ENCODE peak calls at places on chromosome 13, in seven cellular contexts. One of them, this sample, is unnamed.

GRCh38 chr13:99162962-99163361 is 37.7 kb upstream of the UBAC2 start:
- DNase-seq in retinal pigment epithelial cell: no peak
- DNase-seq in transverse colon: no peak
- DNase-seq in astrocyte of the spinal cord: no peak
- DNase-seq in lower lobe of right lung: no peak
- DNase-seq in foreskin fibroblast: no peak
- DNase-seq in kidney epithelial cell: no peak
- DNase-seq in this sample: no peak

GRCh38 chr13:34179481-34179880 is 361.5 kb downstream of the RFC3 start:
- DNase-seq in foreskin fibroblast: peak
- DNase-seq in astrocyte of the spinal cord: peak
- DNase-seq in kidney epithelial cell: no peak
- DNase-seq in lower lobe of right lung: no peak
- DNase-seq in transverse colon: no peak
- DNase-seq in retinal pigment epithelial cell: peak
- DNase-seq in this sample: no peak

GRCh38 chr13:91868351-91868750 is 469.9 kb downstream of the GPC5 start:
- DNase-seq in transverse colon: no peak
- DNase-seq in foreskin fibroblast: no peak
- DNase-seq in kidney epithelial cell: no peak
- DNase-seq in astrocyte of the spinal cord: no peak
- DNase-seq in retinal pigment epithelial cell: no peak
- DNase-seq in lower lobe of right lung: no peak
- DNase-seq in this sample: no peak

GRCh38 chr13:20901668-20902437 is 693 bp downstream of the XPO4 start:
- DNase-seq in lower lobe of right lung: no peak
- DNase-seq in retinal pigment epithelial cell: no peak
- DNase-seq in kidney epithelial cell: no peak
- DNase-seq in foreskin fibroblast: peak
- DNase-seq in transverse colon: peak
- DNase-seq in astrocyte of the spinal cord: peak
- DNase-seq in this sample: no peak

GRCh38 chr13:78430166-78430791 is 173.1 kb downstream of the POU4F1 start:
- DNase-seq in kidney epithelial cell: no peak
- DNase-seq in retinal pigment epithelial cell: no peak
- DNase-seq in lower lobe of right lung: no peak
- DNase-seq in foreskin fibroblast: no peak
- DNase-seq in astrocyte of the spinal cord: no peak
- DNase-seq in transverse colon: no peak
- DNase-seq in this sample: no peak

GRCh38 chr13:107847406-107847805 is 367.9 kb downstream of the LIG4 start:
- DNase-seq in lower lobe of right lung: no peak
- DNase-seq in transverse colon: no peak
- DNase-seq in astrocyte of the spinal cord: no peak
- DNase-seq in foreskin fibroblast: no peak
- DNase-seq in kidney epithelial cell: no peak
- DNase-seq in retinal pigment epithelial cell: no peak
- DNase-seq in this sample: no peak

GRCh38 chr13:41398494-41399190 is 58.7 kb upstream of the RGCC start:
- DNase-seq in astrocyte of the spinal cord: no peak
- DNase-seq in lower lobe of right lung: no peak
- DNase-seq in transverse colon: no peak
- DNase-seq in retinal pigment epithelial cell: peak
- DNase-seq in foreskin fibroblast: peak
- DNase-seq in kidney epithelial cell: no peak
- DNase-seq in this sample: no peak

GRCh38 chr13:105982219-105982618 is 553.2 kb downstream of the EFNB2 start:
- DNase-seq in astrocyte of the spinal cord: no peak
- DNase-seq in lower lobe of right lung: no peak
- DNase-seq in kidney epithelial cell: no peak
- DNase-seq in foreskin fibroblast: no peak
- DNase-seq in transverse colon: no peak
- DNase-seq in retinal pigment epithelial cell: no peak
- DNase-seq in this sample: no peak

GRCh38 chr13:32824671-32825070 is 191.6 kb upstream of the KL start:
- DNase-seq in transverse colon: no peak
- DNase-seq in retinal pigment epithelial cell: peak
- DNase-seq in foreskin fibroblast: peak
- DNase-seq in astrocyte of the spinal cord: peak
- DNase-seq in kidney epithelial cell: peak
- DNase-seq in lower lobe of right lung: no peak
- DNase-seq in this sample: no peak

GRCh38 chr13:109383683-109384082 is 402.7 kb downstream of the IRS2 start:
- DNase-seq in foreskin fibroblast: peak
- DNase-seq in retinal pigment epithelial cell: peak
- DNase-seq in transverse colon: no peak
- DNase-seq in astrocyte of the spinal cord: peak
- DNase-seq in kidney epithelial cell: peak
- DNase-seq in lower lobe of right lung: no peak
- DNase-seq in this sample: no peak

GRCh38 chr13:106691861-106692260 is 123.9 kb upstream of the ARGLU1 start:
- DNase-seq in lower lobe of right lung: no peak
- DNase-seq in foreskin fibroblast: no peak
- DNase-seq in kidney epithelial cell: no peak
- DNase-seq in transverse colon: no peak
- DNase-seq in retinal pigment epithelial cell: no peak
- DNase-seq in astrocyte of the spinal cord: no peak
- DNase-seq in this sample: no peak

GRCh38 chr13:38008636-38009035 is 139.1 kb upstream of the TRPC4 start:
- DNase-seq in astrocyte of the spinal cord: no peak
- DNase-seq in transverse colon: peak
- DNase-seq in lower lobe of right lung: no peak
- DNase-seq in foreskin fibroblast: no peak
- DNase-seq in retinal pigment epithelial cell: no peak
- DNase-seq in kidney epithelial cell: no peak
- DNase-seq in this sample: no peak

GRCh38 chr13:22311734-22312404 is 641.0 kb downstream of the FGF9 start:
- DNase-seq in kidney epithelial cell: no peak
- DNase-seq in astrocyte of the spinal cord: no peak
- DNase-seq in foreskin fibroblast: no peak
- DNase-seq in transverse colon: no peak
- DNase-seq in retinal pigment epithelial cell: no peak
- DNase-seq in lower lobe of right lung: no peak
- DNase-seq in this sample: no peak

GRCh38 chr13:110137677-110138008 is 169.3 kb downstream of the COL4A1 start:
- DNase-seq in astrocyte of the spinal cord: no peak
- DNase-seq in lower lobe of right lung: peak
- DNase-seq in transverse colon: peak
- DNase-seq in kidney epithelial cell: peak
- DNase-seq in foreskin fibroblast: no peak
- DNase-seq in retinal pigment epithelial cell: no peak
- DNase-seq in this sample: no peak

GRCh38 chr13:35781044-35781443 is 304.6 kb upstream of the MAB21L1 start:
- DNase-seq in retinal pigment epithelial cell: peak
- DNase-seq in transverse colon: no peak
- DNase-seq in kidney epithelial cell: no peak
- DNase-seq in astrocyte of the spinal cord: no peak
- DNase-seq in lower lobe of right lung: no peak
- DNase-seq in foreskin fibroblast: no peak
- DNase-seq in this sample: no peak

GRCh38 chr13:59103004-59103768 is 1060.5 kb downstream of the DIAPH3 start:
- DNase-seq in astrocyte of the spinal cord: peak
- DNase-seq in foreskin fibroblast: peak
- DNase-seq in lower lobe of right lung: no peak
- DNase-seq in retinal pigment epithelial cell: no peak
- DNase-seq in transverse colon: no peak
- DNase-seq in kidney epithelial cell: no peak
- DNase-seq in this sample: no peak

GRCh38 chr13:101092985-101093384 is 323.3 kb downstream of the NALCN start:
- DNase-seq in foreskin fibroblast: peak
- DNase-seq in kidney epithelial cell: no peak
- DNase-seq in transverse colon: no peak
- DNase-seq in lower lobe of right lung: no peak
- DNase-seq in astrocyte of the spinal cord: no peak
- DNase-seq in retinal pigment epithelial cell: peak
- DNase-seq in this sample: no peak

GRCh38 chr13:30895773-30896172 is 10.3 kb upstream of the MEDAG start:
- DNase-seq in retinal pigment epithelial cell: peak
- DNase-seq in astrocyte of the spinal cord: peak
- DNase-seq in transverse colon: no peak
- DNase-seq in lower lobe of right lung: no peak
- DNase-seq in kidney epithelial cell: peak
- DNase-seq in foreskin fibroblast: peak
- DNase-seq in this sample: no peak

DNA sequence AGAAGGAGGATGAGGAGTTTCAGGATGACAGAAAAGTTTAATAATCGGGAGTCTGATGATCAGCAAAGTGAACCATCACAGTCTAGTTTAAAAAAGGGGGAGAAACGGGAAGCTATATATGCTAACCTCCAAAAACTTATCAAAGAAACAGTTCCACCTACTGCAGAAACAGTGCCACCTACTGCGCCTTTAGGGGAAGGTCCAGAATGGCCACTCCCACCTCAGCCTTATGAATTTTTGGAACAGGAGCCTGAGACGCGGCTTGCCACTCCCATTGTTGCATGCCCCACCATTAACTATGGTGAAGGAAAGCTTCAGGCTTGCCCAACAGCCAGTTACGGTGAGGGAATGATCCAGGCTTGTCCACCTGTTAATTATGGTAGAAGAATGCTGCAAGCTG is 929.0 kb downstream of the SLITRK6 start:
- DNase-seq in retinal pigment epithelial cell: no peak
- DNase-seq in kidney epithelial cell: no peak
- DNase-seq in foreskin fibroblast: no peak
- DNase-seq in lower lobe of right lung: no peak
- DNase-seq in astrocyte of the spinal cord: no peak
- DNase-seq in transverse colon: no peak
- DNase-seq in this sample: no peak
- TF ChIP-seq CTCF in retinal pigment epithelial cell: no peak
- TF ChIP-seq CTCF in kidney epithelial cell: no peak
- TF ChIP-seq CTCF in foreskin fibroblast: no peak
- TF ChIP-seq CTCF in lower lobe of right lung: no peak
- TF ChIP-seq CTCF in astrocyte of the spinal cord: peak
- TF ChIP-seq CTCF in transverse colon: no peak
- TF ChIP-seq CTCF in this sample: no peak

GRCh38 chr13:112871742-112872141 is 97.3 kb upstream of the MCF2L start:
- DNase-seq in foreskin fibroblast: no peak
- DNase-seq in kidney epithelial cell: no peak
- DNase-seq in lower lobe of right lung: no peak
- DNase-seq in retinal pigment epithelial cell: no peak
- DNase-seq in transverse colon: no peak
- DNase-seq in astrocyte of the spinal cord: no peak
- DNase-seq in this sample: no peak

GRCh38 chr13:112874751-112875300 is 94.2 kb upstream of the MCF2L start:
- DNase-seq in lower lobe of right lung: peak
- DNase-seq in retinal pigment epithelial cell: no peak
- DNase-seq in kidney epithelial cell: no peak
- DNase-seq in astrocyte of the spinal cord: no peak
- DNase-seq in transverse colon: no peak
- DNase-seq in foreskin fibroblast: no peak
- DNase-seq in this sample: no peak

GRCh38 chr13:112876305-112877000 is 92.6 kb upstream of the MCF2L start:
- DNase-seq in foreskin fibroblast: no peak
- DNase-seq in kidney epithelial cell: no peak
- DNase-seq in retinal pigment epithelial cell: no peak
- DNase-seq in transverse colon: no peak
- DNase-seq in astrocyte of the spinal cord: no peak
- DNase-seq in lower lobe of right lung: peak
- DNase-seq in this sample: no peak

GRCh38 chr13:112875627-112876026 is 93.4 kb upstream of the MCF2L start:
- DNase-seq in lower lobe of right lung: peak
- DNase-seq in kidney epithelial cell: no peak
- DNase-seq in astrocyte of the spinal cord: no peak
- DNase-seq in retinal pigment epithelial cell: no peak
- DNase-seq in transverse colon: no peak
- DNase-seq in foreskin fibroblast: no peak
- DNase-seq in this sample: no peak

DNA sequence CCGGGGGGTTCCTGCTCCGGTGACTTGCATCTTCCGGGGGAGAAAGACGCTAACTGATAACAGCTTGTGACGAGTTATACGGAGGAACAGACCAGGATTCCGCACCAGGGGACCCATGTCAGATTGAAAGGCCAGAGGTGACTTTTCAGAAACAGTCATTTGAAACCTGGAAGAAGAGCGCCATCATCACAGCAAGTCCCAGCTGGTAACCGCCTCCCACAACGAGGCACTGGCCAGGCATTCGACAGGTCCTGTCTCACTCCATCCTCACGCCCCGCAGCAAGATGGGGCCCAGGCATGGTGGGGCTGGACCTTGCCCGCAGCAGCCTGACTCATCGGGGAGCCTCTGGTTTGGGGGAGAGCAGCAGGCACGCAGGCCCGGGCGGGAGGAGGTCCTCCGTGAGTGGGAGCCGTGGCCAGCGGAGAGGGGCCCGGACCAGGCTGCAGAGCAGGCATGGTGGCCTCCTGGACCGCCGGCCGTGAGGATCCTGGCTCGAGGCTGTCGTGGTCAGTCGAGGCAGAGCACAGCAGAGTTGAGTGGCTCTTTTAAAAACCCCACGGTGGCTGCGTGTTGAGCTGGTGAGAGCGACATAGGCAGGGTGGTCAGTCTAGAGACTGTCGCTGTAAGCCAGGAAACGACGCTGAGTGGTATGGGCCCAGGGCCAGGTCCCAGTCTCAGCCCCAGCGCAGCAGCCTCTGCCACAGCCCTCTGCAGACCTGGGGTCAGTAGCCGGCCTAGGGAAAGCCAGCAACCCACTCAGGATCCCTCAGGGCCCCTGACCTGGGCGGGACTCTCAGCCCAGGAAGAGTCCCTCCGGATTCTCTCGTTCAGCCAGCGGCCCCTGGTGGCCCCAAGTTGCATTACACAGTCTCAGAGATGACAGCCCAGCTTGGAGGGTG is 94.9 kb upstream of the MCF2L start:
- DNase-seq in foreskin fibroblast: peak
- DNase-seq in retinal pigment epithelial cell: no peak
- DNase-seq in lower lobe of right lung: peak
- DNase-seq in astrocyte of the spinal cord: peak
- DNase-seq in transverse colon: peak
- DNase-seq in kidney epithelial cell: no peak
- DNase-seq in this sample: peak
- TF ChIP-seq CTCF in foreskin fibroblast: peak
- TF ChIP-seq CTCF in retinal pigment epithelial cell: peak
- TF ChIP-seq CTCF in lower lobe of right lung: peak
- TF ChIP-seq CTCF in astrocyte of the spinal cord: peak
- TF ChIP-seq CTCF in transverse colon: peak
- TF ChIP-seq CTCF in kidney epithelial cell: peak
- TF ChIP-seq CTCF in this sample: peak

DNA sequence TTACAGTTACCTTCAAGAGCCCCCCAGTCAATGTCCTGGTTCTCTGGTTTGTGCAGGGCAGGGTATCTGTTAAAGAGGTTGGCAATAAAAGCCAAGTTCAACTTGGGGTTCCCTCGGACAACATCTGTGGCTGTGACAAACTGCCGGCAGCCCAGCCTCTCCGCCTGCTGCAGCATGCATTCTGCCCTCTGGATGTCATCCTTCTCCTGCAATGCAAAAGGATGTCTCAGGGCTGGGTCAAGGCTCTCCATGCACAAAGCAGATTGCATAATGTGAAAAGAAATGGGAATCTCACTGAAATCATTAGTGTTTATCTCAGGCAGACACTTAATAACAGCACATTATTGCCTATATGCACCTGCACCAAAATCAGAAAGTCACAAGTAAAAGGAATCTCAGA is 35.1 kb downstream of the LCP1 start:
- DNase-seq in lower lobe of right lung: no peak
- DNase-seq in retinal pigment epithelial cell: no peak
- DNase-seq in foreskin fibroblast: peak
- DNase-seq in astrocyte of the spinal cord: no peak
- DNase-seq in transverse colon: no peak
- DNase-seq in kidney epithelial cell: no peak
- DNase-seq in this sample: no peak
- TF ChIP-seq CTCF in lower lobe of right lung: peak
- TF ChIP-seq CTCF in retinal pigment epithelial cell: peak
- TF ChIP-seq CTCF in foreskin fibroblast: peak
- TF ChIP-seq CTCF in astrocyte of the spinal cord: no peak
- TF ChIP-seq CTCF in transverse colon: no peak
- TF ChIP-seq CTCF in kidney epithelial cell: peak
- TF ChIP-seq CTCF in this sample: no peak

GRCh38 chr13:62119739-62120700 is 704.4 kb upstream of the PCDH20 start:
- DNase-seq in foreskin fibroblast: peak
- DNase-seq in kidney epithelial cell: no peak
- DNase-seq in retinal pigment epithelial cell: no peak
- DNase-seq in transverse colon: no peak
- DNase-seq in lower lobe of right lung: no peak
- DNase-seq in astrocyte of the spinal cord: peak
- DNase-seq in this sample: no peak
- TF ChIP-seq CTCF in foreskin fibroblast: no peak
- TF ChIP-seq CTCF in kidney epithelial cell: no peak
- TF ChIP-seq CTCF in retinal pigment epithelial cell: peak
- TF ChIP-seq CTCF in transverse colon: no peak
- TF ChIP-seq CTCF in lower lobe of right lung: peak
- TF ChIP-seq CTCF in astrocyte of the spinal cord: peak
- TF ChIP-seq CTCF in this sample: no peak